ENCODE peak calls at places on chromosomes 3 and 15, in five cellular contexts. O is C1 segment of cervical spinal cord; V is HS-27A; J is activated T-cell treated with anti-CD3 and anti-CD28 coated beads, Interleukin-2, amount 50 U/mL, for 72 hours; E is iPS-NIHi11. H is an unnamed sample.

GRCh38 chr15:65611888-65612615 is 1.1 kb upstream of the INTS14 start:
- DNase-seq in O (no peak), V (no peak), J (no peak), E (no peak), H (no peak)

GRCh38 chr3:188085596-188086560 is 68.1 kb upstream of the LPP start:
- DNase-seq in O (no peak), V (no peak), J (no peak), E (no peak), H (no peak)

GRCh38 chr3:64571982-64572381 is 115.8 kb downstream of the ADAMTS9 start:
- DNase-seq in O (no peak), V (no peak), J (no peak), E (no peak), H (no peak)

GRCh38 chr15:39028069-39028468 is 463.5 kb upstream of the RASGRP1 start:
- DNase-seq in O (no peak), V (peak; percentile 35), J (no peak), E (no peak), H (peak; percentile 54)

GRCh38 chr3:3189102-3189727 is 9.7 kb upstream of the CRBN start:
- DNase-seq in O (no peak), V (no peak), J (no peak), E (no peak), H (peak; percentile 5)

GRCh38 chr3:23840521-23840920 is 34.8 kb downstream of the UBE2E1 start:
- DNase-seq in O (no peak), V (no peak), J (no peak), E (no peak), H (no peak)

GRCh38 chr3:69926385-69926784 is 73.1 kb upstream of the SAMMSON start:
- DNase-seq in O (no peak), V (no peak), J (no peak), E (no peak), H (no peak)

GRCh38 chr3:99846472-99846871 is 28.8 kb downstream of the CMSS1 start:
- DNase-seq in O (no peak), V (no peak), J (no peak), E (no peak), H (no peak)

GRCh38 chr3:65144791-65145355 is 457.1 kb upstream of the ADAMTS9 start:
- DNase-seq in O (no peak), V (no peak), J (no peak), E (no peak), H (no peak)

GRCh38 chr3:63945558-63946096 is 33.4 kb upstream of the SCAANT1 start:
- DNase-seq in O (no peak), V (no peak), J (no peak), E (no peak), H (no peak)

GRCh38 chr3:47404955-47405790 is 24.4 kb downstream of the PTPN23 start:
- DNase-seq in O (no peak), V (no peak), J (no peak), E (peak; percentile 27), H (no peak)